ENCODE peak calls at places on chromosomes 13 and 19, in ten cellular contexts. One of them, this sample, is unnamed.

GRCh38 chr19:7533281-7533819 is 2.2 kb upstream of the PNPLA6 start:
- DNase-seq in HuH-7: no peak
- DNase-seq in anterior cingulate cortex: peak; percentile 37
- DNase-seq in stimulated activated naive CD8-positive, alpha-beta T cell treated with anti-CD3 and anti-CD28 coated beads, Interleukin-15, Interleukin-2, amounts not matched to agents 100 U/mL and 50 U/mL, for 24 hours: peak; percentile 16
- DNase-seq in amygdala: peak; percentile 32
- DNase-seq in HS-5: no peak
- DNase-seq in brain microvascular endothelial cell: no peak
- DNase-seq in ascending aorta: no peak
- DNase-seq in ELR: peak; percentile 53
- DNase-seq in psoas muscle: peak; percentile 84
- DNase-seq in this sample: peak; percentile 79

GRCh38 chr13:93146584-93147292 is 79.9 kb upstream of the GPC6 start:
- DNase-seq in HuH-7: no peak
- DNase-seq in anterior cingulate cortex: no peak
- DNase-seq in stimulated activated naive CD8-positive, alpha-beta T cell treated with anti-CD3 and anti-CD28 coated beads, Interleukin-15, Interleukin-2, amounts not matched to agents 100 U/mL and 50 U/mL, for 24 hours: no peak
- DNase-seq in amygdala: no peak
- DNase-seq in HS-5: no peak
- DNase-seq in brain microvascular endothelial cell: peak; percentile 93
- DNase-seq in ascending aorta: no peak
- DNase-seq in ELR: peak; percentile 19
- DNase-seq in psoas muscle: no peak
- DNase-seq in this sample: no peak

GRCh38 chr19:49119411-49120324 is at the start of gene PPFIA3:
- DNase-seq in HuH-7: peak; percentile 64
- DNase-seq in anterior cingulate cortex: peak; percentile 53
- DNase-seq in stimulated activated naive CD8-positive, alpha-beta T cell treated with anti-CD3 and anti-CD28 coated beads, Interleukin-15, Interleukin-2, amounts not matched to agents 100 U/mL and 50 U/mL, for 24 hours: peak; percentile 38
- DNase-seq in amygdala: no peak
- DNase-seq in HS-5: no peak
- DNase-seq in brain microvascular endothelial cell: peak; percentile 38
- DNase-seq in ascending aorta: no peak
- DNase-seq in ELR: peak; percentile 67
- DNase-seq in psoas muscle: peak; percentile 84
- DNase-seq in this sample: no peak

GRCh38 chr13:106156468-106156867 is 379.0 kb downstream of the EFNB2 start:
- DNase-seq in HuH-7: no peak
- DNase-seq in anterior cingulate cortex: no peak
- DNase-seq in stimulated activated naive CD8-positive, alpha-beta T cell treated with anti-CD3 and anti-CD28 coated beads, Interleukin-15, Interleukin-2, amounts not matched to agents 100 U/mL and 50 U/mL, for 24 hours: no peak
- DNase-seq in amygdala: no peak
- DNase-seq in HS-5: peak; percentile 80
- DNase-seq in brain microvascular endothelial cell: peak; percentile 97
- DNase-seq in ascending aorta: no peak
- DNase-seq in ELR: peak; percentile 99
- DNase-seq in psoas muscle: no peak
- DNase-seq in this sample: no peak

GRCh38 chr13:101784313-101784712 is 331.8 kb downstream of the ITGBL1 start:
- DNase-seq in HuH-7: no peak
- DNase-seq in anterior cingulate cortex: no peak
- DNase-seq in stimulated activated naive CD8-positive, alpha-beta T cell treated with anti-CD3 and anti-CD28 coated beads, Interleukin-15, Interleukin-2, amounts not matched to agents 100 U/mL and 50 U/mL, for 24 hours: no peak
- DNase-seq in amygdala: no peak
- DNase-seq in HS-5: no peak
- DNase-seq in brain microvascular endothelial cell: no peak
- DNase-seq in ascending aorta: no peak
- DNase-seq in ELR: no peak
- DNase-seq in psoas muscle: no peak
- DNase-seq in this sample: no peak

GRCh38 chr13:108679989-108680388 is 50.6 kb downstream of the MYO16 start:
- DNase-seq in HuH-7: no peak
- DNase-seq in anterior cingulate cortex: no peak
- DNase-seq in stimulated activated naive CD8-positive, alpha-beta T cell treated with anti-CD3 and anti-CD28 coated beads, Interleukin-15, Interleukin-2, amounts not matched to agents 100 U/mL and 50 U/mL, for 24 hours: no peak
- DNase-seq in amygdala: no peak
- DNase-seq in HS-5: no peak
- DNase-seq in brain microvascular endothelial cell: no peak
- DNase-seq in ascending aorta: no peak
- DNase-seq in ELR: no peak
- DNase-seq in psoas muscle: no peak
- DNase-seq in this sample: no peak

GRCh38 chr13:27161980-27162379 is 9.6 kb downstream of the USP12 start:
- DNase-seq in HuH-7: no peak
- DNase-seq in anterior cingulate cortex: no peak
- DNase-seq in stimulated activated naive CD8-positive, alpha-beta T cell treated with anti-CD3 and anti-CD28 coated beads, Interleukin-15, Interleukin-2, amounts not matched to agents 100 U/mL and 50 U/mL, for 24 hours: no peak
- DNase-seq in amygdala: no peak
- DNase-seq in HS-5: no peak
- DNase-seq in brain microvascular endothelial cell: no peak
- DNase-seq in ascending aorta: no peak
- DNase-seq in ELR: no peak
- DNase-seq in psoas muscle: no peak
- DNase-seq in this sample: no peak

GRCh38 chr19:17719730-17720486 is 628 bp downstream of the MAP1S start:
- DNase-seq in HuH-7: no peak
- DNase-seq in anterior cingulate cortex: no peak
- DNase-seq in stimulated activated naive CD8-positive, alpha-beta T cell treated with anti-CD3 and anti-CD28 coated beads, Interleukin-15, Interleukin-2, amounts not matched to agents 100 U/mL and 50 U/mL, for 24 hours: peak; percentile 33
- DNase-seq in amygdala: no peak
- DNase-seq in HS-5: no peak
- DNase-seq in brain microvascular endothelial cell: no peak
- DNase-seq in ascending aorta: no peak
- DNase-seq in ELR: no peak
- DNase-seq in psoas muscle: no peak
- DNase-seq in this sample: no peak

GRCh38 chr13:51241720-51242119 is 19.5 kb downstream of the FAM124A start:
- DNase-seq in HuH-7: no peak
- DNase-seq in anterior cingulate cortex: no peak
- DNase-seq in stimulated activated naive CD8-positive, alpha-beta T cell treated with anti-CD3 and anti-CD28 coated beads, Interleukin-15, Interleukin-2, amounts not matched to agents 100 U/mL and 50 U/mL, for 24 hours: no peak
- DNase-seq in amygdala: no peak
- DNase-seq in HS-5: peak; percentile 32
- DNase-seq in brain microvascular endothelial cell: no peak
- DNase-seq in ascending aorta: no peak
- DNase-seq in ELR: peak; percentile 25
- DNase-seq in psoas muscle: no peak
- DNase-seq in this sample: no peak

GRCh38 chr13:110136660-110137585 is 170.0 kb downstream of the COL4A1 start:
- DNase-seq in HuH-7: no peak
- DNase-seq in anterior cingulate cortex: no peak
- DNase-seq in stimulated activated naive CD8-positive, alpha-beta T cell treated with anti-CD3 and anti-CD28 coated beads, Interleukin-15, Interleukin-2, amounts not matched to agents 100 U/mL and 50 U/mL, for 24 hours: no peak
- DNase-seq in amygdala: no peak
- DNase-seq in HS-5: no peak
- DNase-seq in brain microvascular endothelial cell: no peak
- DNase-seq in ascending aorta: no peak
- DNase-seq in ELR: no peak
- DNase-seq in psoas muscle: no peak
- DNase-seq in this sample: peak; percentile 73

GRCh38 chr13:113981611-113982295 is 7.9 kb upstream of the C13orf46 start:
- DNase-seq in HuH-7: no peak
- DNase-seq in anterior cingulate cortex: no peak
- DNase-seq in stimulated activated naive CD8-positive, alpha-beta T cell treated with anti-CD3 and anti-CD28 coated beads, Interleukin-15, Interleukin-2, amounts not matched to agents 100 U/mL and 50 U/mL, for 24 hours: no peak
- DNase-seq in amygdala: no peak
- DNase-seq in HS-5: no peak
- DNase-seq in brain microvascular endothelial cell: no peak
- DNase-seq in ascending aorta: no peak
- DNase-seq in ELR: no peak
- DNase-seq in psoas muscle: peak; percentile 38
- DNase-seq in this sample: no peak

GRCh38 chr19:44607049-44607448 is 6.3 kb upstream of the IGSF23 start:
- DNase-seq in HuH-7: no peak
- DNase-seq in anterior cingulate cortex: no peak
- DNase-seq in stimulated activated naive CD8-positive, alpha-beta T cell treated with anti-CD3 and anti-CD28 coated beads, Interleukin-15, Interleukin-2, amounts not matched to agents 100 U/mL and 50 U/mL, for 24 hours: no peak
- DNase-seq in amygdala: no peak
- DNase-seq in HS-5: peak; percentile 70
- DNase-seq in brain microvascular endothelial cell: peak; percentile 31
- DNase-seq in ascending aorta: no peak
- DNase-seq in ELR: peak; percentile 87
- DNase-seq in psoas muscle: no peak
- DNase-seq in this sample: no peak

GRCh38 chr19:5075603-5076002 is 106.7 kb downstream of the KDM4B start:
- DNase-seq in HuH-7: no peak
- DNase-seq in anterior cingulate cortex: no peak
- DNase-seq in stimulated activated naive CD8-positive, alpha-beta T cell treated with anti-CD3 and anti-CD28 coated beads, Interleukin-15, Interleukin-2, amounts not matched to agents 100 U/mL and 50 U/mL, for 24 hours: peak; percentile 24
- DNase-seq in amygdala: no peak
- DNase-seq in HS-5: no peak
- DNase-seq in brain microvascular endothelial cell: no peak
- DNase-seq in ascending aorta: no peak
- DNase-seq in ELR: no peak
- DNase-seq in psoas muscle: no peak
- DNase-seq in this sample: no peak

GRCh38 chr13:109971006-109971744 is 184.8 kb upstream of the IRS2 start:
- DNase-seq in HuH-7: no peak
- DNase-seq in anterior cingulate cortex: no peak
- DNase-seq in stimulated activated naive CD8-positive, alpha-beta T cell treated with anti-CD3 and anti-CD28 coated beads, Interleukin-15, Interleukin-2, amounts not matched to agents 100 U/mL and 50 U/mL, for 24 hours: no peak
- DNase-seq in amygdala: no peak
- DNase-seq in HS-5: no peak
- DNase-seq in brain microvascular endothelial cell: no peak
- DNase-seq in ascending aorta: no peak
- DNase-seq in ELR: no peak
- DNase-seq in psoas muscle: no peak
- DNase-seq in this sample: no peak

GRCh38 chr13:32840840-32841713 is 175.1 kb upstream of the KL start:
- DNase-seq in HuH-7: no peak
- DNase-seq in anterior cingulate cortex: peak; percentile 12
- DNase-seq in stimulated activated naive CD8-positive, alpha-beta T cell treated with anti-CD3 and anti-CD28 coated beads, Interleukin-15, Interleukin-2, amounts not matched to agents 100 U/mL and 50 U/mL, for 24 hours: no peak
- DNase-seq in amygdala: no peak
- DNase-seq in HS-5: no peak
- DNase-seq in brain microvascular endothelial cell: no peak
- DNase-seq in ascending aorta: no peak
- DNase-seq in ELR: no peak
- DNase-seq in psoas muscle: no peak
- DNase-seq in this sample: no peak

GRCh38 chr13:106695139-106695538 is 127.2 kb upstream of the ARGLU1 start:
- DNase-seq in HuH-7: no peak
- DNase-seq in anterior cingulate cortex: no peak
- DNase-seq in stimulated activated naive CD8-positive, alpha-beta T cell treated with anti-CD3 and anti-CD28 coated beads, Interleukin-15, Interleukin-2, amounts not matched to agents 100 U/mL and 50 U/mL, for 24 hours: no peak
- DNase-seq in amygdala: no peak
- DNase-seq in HS-5: no peak
- DNase-seq in brain microvascular endothelial cell: no peak
- DNase-seq in ascending aorta: no peak
- DNase-seq in ELR: no peak
- DNase-seq in psoas muscle: no peak
- DNase-seq in this sample: no peak

GRCh38 chr13:97659602-97660001 is 225.6 kb downstream of the RAP2A start:
- DNase-seq in HuH-7: peak; percentile 2
- DNase-seq in anterior cingulate cortex: peak; percentile 38
- DNase-seq in stimulated activated naive CD8-positive, alpha-beta T cell treated with anti-CD3 and anti-CD28 coated beads, Interleukin-15, Interleukin-2, amounts not matched to agents 100 U/mL and 50 U/mL, for 24 hours: no peak
- DNase-seq in amygdala: no peak
- DNase-seq in HS-5: no peak
- DNase-seq in brain microvascular endothelial cell: no peak
- DNase-seq in ascending aorta: no peak
- DNase-seq in ELR: peak; percentile 13
- DNase-seq in psoas muscle: no peak
- DNase-seq in this sample: no peak

GRCh38 chr13:31191748-31192147 is 8.0 kb upstream of the B3GLCT start:
- DNase-seq in HuH-7: no peak
- DNase-seq in anterior cingulate cortex: no peak
- DNase-seq in stimulated activated naive CD8-positive, alpha-beta T cell treated with anti-CD3 and anti-CD28 coated beads, Interleukin-15, Interleukin-2, amounts not matched to agents 100 U/mL and 50 U/mL, for 24 hours: no peak
- DNase-seq in amygdala: no peak
- DNase-seq in HS-5: no peak
- DNase-seq in brain microvascular endothelial cell: no peak
- DNase-seq in ascending aorta: no peak
- DNase-seq in ELR: no peak
- DNase-seq in psoas muscle: no peak
- DNase-seq in this sample: no peak

GRCh38 chr19:18392936-18393335 is 4.5 kb downstream of the LRRC25 start:
- DNase-seq in HuH-7: no peak
- DNase-seq in anterior cingulate cortex: no peak
- DNase-seq in stimulated activated naive CD8-positive, alpha-beta T cell treated with anti-CD3 and anti-CD28 coated beads, Interleukin-15, Interleukin-2, amounts not matched to agents 100 U/mL and 50 U/mL, for 24 hours: no peak
- DNase-seq in amygdala: no peak
- DNase-seq in HS-5: no peak
- DNase-seq in brain microvascular endothelial cell: no peak
- DNase-seq in ascending aorta: no peak
- DNase-seq in ELR: no peak
- DNase-seq in psoas muscle: no peak
- DNase-seq in this sample: no peak

GRCh38 chr19:39705578-39706188 is 1.4 kb downstream of the LGALS14 start:
- DNase-seq in HuH-7: no peak
- DNase-seq in anterior cingulate cortex: no peak
- DNase-seq in stimulated activated naive CD8-positive, alpha-beta T cell treated with anti-CD3 and anti-CD28 coated beads, Interleukin-15, Interleukin-2, amounts not matched to agents 100 U/mL and 50 U/mL, for 24 hours: no peak
- DNase-seq in amygdala: no peak
- DNase-seq in HS-5: no peak
- DNase-seq in brain microvascular endothelial cell: no peak
- DNase-seq in ascending aorta: no peak
- DNase-seq in ELR: no peak
- DNase-seq in psoas muscle: no peak
- DNase-seq in this sample: no peak

GRCh38 chr13:111881700-111882099 is 185.2 kb upstream of the SOX1 start:
- DNase-seq in HuH-7: no peak
- DNase-seq in anterior cingulate cortex: no peak
- DNase-seq in stimulated activated naive CD8-positive, alpha-beta T cell treated with anti-CD3 and anti-CD28 coated beads, Interleukin-15, Interleukin-2, amounts not matched to agents 100 U/mL and 50 U/mL, for 24 hours: no peak
- DNase-seq in amygdala: no peak
- DNase-seq in HS-5: no peak
- DNase-seq in brain microvascular endothelial cell: no peak
- DNase-seq in ascending aorta: no peak
- DNase-seq in ELR: no peak
- DNase-seq in psoas muscle: no peak
- DNase-seq in this sample: no peak

GRCh38 chr19:873084-874019 is 13.9 kb downstream of the CFD start:
- DNase-seq in HuH-7: peak; percentile 58
- DNase-seq in anterior cingulate cortex: no peak
- DNase-seq in stimulated activated naive CD8-positive, alpha-beta T cell treated with anti-CD3 and anti-CD28 coated beads, Interleukin-15, Interleukin-2, amounts not matched to agents 100 U/mL and 50 U/mL, for 24 hours: peak; percentile 76
- DNase-seq in amygdala: no peak
- DNase-seq in HS-5: no peak
- DNase-seq in brain microvascular endothelial cell: no peak
- DNase-seq in ascending aorta: no peak
- DNase-seq in ELR: peak; percentile 59
- DNase-seq in psoas muscle: peak; percentile 59
- DNase-seq in this sample: no peak

GRCh38 chr19:34308381-34309367 is 54.3 kb downstream of the GARRE1 start:
- DNase-seq in HuH-7: no peak
- DNase-seq in anterior cingulate cortex: no peak
- DNase-seq in stimulated activated naive CD8-positive, alpha-beta T cell treated with anti-CD3 and anti-CD28 coated beads, Interleukin-15, Interleukin-2, amounts not matched to agents 100 U/mL and 50 U/mL, for 24 hours: no peak
- DNase-seq in amygdala: no peak
- DNase-seq in HS-5: no peak
- DNase-seq in brain microvascular endothelial cell: no peak
- DNase-seq in ascending aorta: no peak
- DNase-seq in ELR: no peak
- DNase-seq in psoas muscle: no peak
- DNase-seq in this sample: no peak

GRCh38 chr13:95044452-95045205 is 256.6 kb downstream of the ABCC4 start:
- DNase-seq in HuH-7: no peak
- DNase-seq in anterior cingulate cortex: no peak
- DNase-seq in stimulated activated naive CD8-positive, alpha-beta T cell treated with anti-CD3 and anti-CD28 coated beads, Interleukin-15, Interleukin-2, amounts not matched to agents 100 U/mL and 50 U/mL, for 24 hours: no peak
- DNase-seq in amygdala: no peak
- DNase-seq in HS-5: no peak
- DNase-seq in brain microvascular endothelial cell: no peak
- DNase-seq in ascending aorta: no peak
- DNase-seq in ELR: no peak
- DNase-seq in psoas muscle: no peak
- DNase-seq in this sample: no peak

GRCh38 chr19:4618019-4618418 is 21.3 kb upstream of the TNFAIP8L1 start:
- DNase-seq in HuH-7: no peak
- DNase-seq in anterior cingulate cortex: no peak
- DNase-seq in stimulated activated naive CD8-positive, alpha-beta T cell treated with anti-CD3 and anti-CD28 coated beads, Interleukin-15, Interleukin-2, amounts not matched to agents 100 U/mL and 50 U/mL, for 24 hours: no peak
- DNase-seq in amygdala: no peak
- DNase-seq in HS-5: no peak
- DNase-seq in brain microvascular endothelial cell: no peak
- DNase-seq in ascending aorta: no peak
- DNase-seq in ELR: no peak
- DNase-seq in psoas muscle: no peak
- DNase-seq in this sample: no peak

GRCh38 chr19:21147540-21147939 is 5.7 kb downstream of the ZNF431 start:
- DNase-seq in HuH-7: no peak
- DNase-seq in anterior cingulate cortex: no peak
- DNase-seq in stimulated activated naive CD8-positive, alpha-beta T cell treated with anti-CD3 and anti-CD28 coated beads, Interleukin-15, Interleukin-2, amounts not matched to agents 100 U/mL and 50 U/mL, for 24 hours: no peak
- DNase-seq in amygdala: no peak
- DNase-seq in HS-5: no peak
- DNase-seq in brain microvascular endothelial cell: no peak
- DNase-seq in ascending aorta: no peak
- DNase-seq in ELR: peak; percentile 22
- DNase-seq in psoas muscle: no peak
- DNase-seq in this sample: no peak

GRCh38 chr19:55647732-55648656 is at the start of gene CCDC106:
- DNase-seq in HuH-7: peak; percentile 87
- DNase-seq in anterior cingulate cortex: peak; percentile 72
- DNase-seq in stimulated activated naive CD8-positive, alpha-beta T cell treated with anti-CD3 and anti-CD28 coated beads, Interleukin-15, Interleukin-2, amounts not matched to agents 100 U/mL and 50 U/mL, for 24 hours: peak; percentile 65
- DNase-seq in amygdala: peak; percentile 71
- DNase-seq in HS-5: no peak
- DNase-seq in brain microvascular endothelial cell: peak; percentile 60
- DNase-seq in ascending aorta: no peak
- DNase-seq in ELR: peak; percentile 71
- DNase-seq in psoas muscle: peak; percentile 86
- DNase-seq in this sample: no peak

GRCh38 chr13:41462427-41462826 is 5.1 kb downstream of the RGCC start:
- DNase-seq in HuH-7: no peak
- DNase-seq in anterior cingulate cortex: no peak
- DNase-seq in stimulated activated naive CD8-positive, alpha-beta T cell treated with anti-CD3 and anti-CD28 coated beads, Interleukin-15, Interleukin-2, amounts not matched to agents 100 U/mL and 50 U/mL, for 24 hours: no peak
- DNase-seq in amygdala: no peak
- DNase-seq in HS-5: no peak
- DNase-seq in brain microvascular endothelial cell: no peak
- DNase-seq in ascending aorta: no peak
- DNase-seq in ELR: no peak
- DNase-seq in psoas muscle: no peak
- DNase-seq in this sample: no peak